ENCODE peak calls at places on chromosomes 13 and 19, in six cellular contexts. O is IMR-90, U is GM12878, L is A549, V is K562, Q is HepG2. B is an unnamed sample.

GRCh38 chr13:38804536-38804935 is 117.7 kb downstream of the FREM2 start:
- DNase-seq in L (no peak), V (no peak), U (no peak), Q (no peak), O (no peak), B (no peak)

GRCh38 chr13:41674246-41674645 is 216.9 kb downstream of the RGCC start:
- DNase-seq in O (no peak), Q (no peak), L (no peak), V (no peak), U (no peak), B (no peak)

GRCh38 chr13:105798541-105798940 is 736.9 kb downstream of the EFNB2 start:
- DNase-seq in O (no peak), Q (no peak), U (no peak), L (no peak), V (no peak), B (no peak)

GRCh38 chr19:6059996-6060599 is 50.2 kb downstream of the RFX2 start:
- DNase-seq in U (no peak), Q (no peak), L (no peak), O (no peak), V (no peak), B (no peak)

GRCh38 chr19:41882568-41883462 is at the start of gene ARHGEF1:
- DNase-seq in O (no peak), L (peak), U (no peak), V (peak), Q (no peak), B (no peak)

GRCh38 chr19:48403606-48404005 is 10.1 kb downstream of the GRIN2D start:
- DNase-seq in Q (peak), V (peak), U (no peak), L (no peak), O (peak), B (peak)

GRCh38 chr13:45490068-45490467 is 25.3 kb downstream of the COG3 start:
- DNase-seq in Q (peak), U (no peak), O (no peak), V (no peak), L (no peak), B (no peak)

GRCh38 chr13:40058757-40059236 is 403.3 kb downstream of the COG6 start:
- DNase-seq in L (no peak), O (no peak), Q (no peak), U (peak), V (no peak), B (no peak)

GRCh38 chr19:39145180-39145953 is 19.8 kb downstream of the PAK4 start:
- DNase-seq in V (no peak), Q (peak), L (no peak), O (no peak), U (no peak), B (no peak)

GRCh38 chr13:89796196-89796595 is 1551.3 kb upstream of the MIR17HG start:
- DNase-seq in O (no peak), U (no peak), V (peak), L (no peak), Q (no peak), B (no peak)

GRCh38 chr13:26722321-26722720 is 38.3 kb downstream of the GPR12 start:
- DNase-seq in O (no peak), Q (no peak), U (no peak), V (no peak), L (no peak), B (no peak)

GRCh38 chr13:71021810-71022422 is 845.1 kb downstream of the DACH1 start:
- DNase-seq in U (no peak), Q (no peak), L (no peak), O (no peak), V (no peak), B (no peak)

GRCh38 chr13:45205124-45205523 is 4.3 kb upstream of the KCTD4 start:
- DNase-seq in O (no peak), V (no peak), U (no peak), Q (no peak), L (no peak), B (no peak)

GRCh38 chr19:46866407-46867132 is 5.8 kb downstream of the ARHGAP35 start:
- DNase-seq in Q (peak), U (no peak), V (no peak), L (peak), O (no peak), B (no peak)

GRCh38 chr13:25744176-25744575 is 307.6 kb downstream of the SHISA2 start:
- DNase-seq in L (no peak), Q (no peak), O (no peak), V (no peak), U (no peak), B (no peak)

GRCh38 chr13:34931572-34931971 is 10.5 kb upstream of the NBEA start:
- DNase-seq in U (no peak), O (peak), Q (peak), L (no peak), V (no peak), B (no peak)

GRCh38 chr13:44932850-44933251 is 56.4 kb downstream of the NUFIP1 start:
- DNase-seq in L (no peak), V (no peak), Q (no peak), O (peak), U (no peak), B (no peak)

GRCh38 chr19:33216198-33216830 is 9.3 kb downstream of the SLC7A10 start:
- DNase-seq in O (no peak), Q (no peak), V (no peak), U (no peak), L (no peak), B (no peak)

GRCh38 chr13:42883142-42883541 is 101.8 kb downstream of the FAM216B start:
- DNase-seq in L (no peak), Q (no peak), V (no peak), O (no peak), U (no peak), B (no peak)

GRCh38 chr13:42354246-42355117 is 82.5 kb downstream of the AKAP11 start:
- DNase-seq in V (no peak), O (peak), Q (no peak), U (peak), L (no peak), B (no peak)

GRCh38 chr19:7013678-7014077 is 7.6 kb downstream of the MBD3L2B start:
- DNase-seq in O (no peak), L (no peak), V (no peak), Q (no peak), U (peak), B (no peak)

GRCh38 chr19:29672933-29673336 is 7.7 kb downstream of the PLEKHF1 start:
- DNase-seq in L (no peak), Q (no peak), O (no peak), V (no peak), U (peak), B (no peak)

GRCh38 chr13:102033316-102033715 is 368.5 kb downstream of the FGF14 start:
- DNase-seq in O (no peak), U (no peak), Q (no peak), L (no peak), V (no peak), B (no peak)

DNA sequence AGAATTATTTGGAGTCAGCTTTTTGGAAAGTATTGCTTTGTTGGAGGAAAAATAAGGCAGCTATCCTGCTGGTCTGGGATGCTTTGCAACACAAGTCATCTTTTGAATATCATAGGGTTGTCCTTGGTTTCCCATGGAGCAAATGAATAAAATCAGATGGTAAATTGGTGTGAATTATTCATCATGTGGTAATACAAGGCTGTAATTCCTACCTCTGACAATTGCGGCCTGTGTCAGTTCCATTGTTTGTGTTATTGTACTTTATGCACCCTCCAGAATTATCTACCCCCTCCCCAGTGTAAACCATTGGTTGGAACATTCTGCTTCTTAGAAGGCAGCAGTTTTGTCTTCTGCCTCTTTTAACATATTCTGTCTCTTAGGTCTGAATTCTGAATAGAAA is 46.2 kb downstream of the RNASEH2B start:
- DNase-seq in U (no peak), Q (no peak), L (no peak), V (no peak), O (no peak), B (no peak)
- TF ChIP-seq BHLHE40 in U (no peak), Q (no peak), L (no peak), V (no peak), O (no peak), B (no peak)

DNA sequence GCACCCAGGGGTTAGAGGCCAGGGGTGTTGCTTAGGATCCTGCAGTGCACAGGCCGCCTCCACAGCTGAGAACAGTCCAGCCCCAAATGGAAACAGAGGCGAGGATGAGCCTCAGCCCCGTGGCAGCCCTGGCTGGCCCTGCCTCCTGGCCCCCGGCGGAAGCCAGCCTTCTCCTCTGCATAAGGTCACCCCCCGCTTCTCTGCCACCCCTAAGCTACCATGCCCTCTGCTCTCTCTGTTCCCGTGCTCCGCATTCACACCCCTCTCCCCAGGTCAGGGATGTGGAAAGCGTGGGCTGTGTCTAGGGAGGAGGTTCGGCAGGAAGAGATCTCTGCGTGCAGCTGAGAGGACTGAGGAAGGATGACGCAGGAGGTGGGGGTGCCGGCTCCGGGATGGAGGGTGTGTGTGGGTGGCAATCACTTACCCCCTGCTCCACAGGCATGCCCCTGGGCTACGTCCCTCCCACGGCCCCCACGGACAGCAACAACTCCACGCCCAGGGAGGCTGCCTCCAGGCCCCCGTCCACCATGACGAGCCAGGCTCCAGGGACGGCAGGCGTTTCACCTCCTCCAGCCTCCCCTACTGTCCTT is 6.0 kb downstream of the SSC5D start:
- DNase-seq in Q (no peak), U (no peak), O (peak), L (no peak), V (peak), B (no peak)
- TF ChIP-seq BHLHE40 in Q (no peak), U (no peak), O (peak), L (no peak), V (no peak), B (no peak)

DNA sequence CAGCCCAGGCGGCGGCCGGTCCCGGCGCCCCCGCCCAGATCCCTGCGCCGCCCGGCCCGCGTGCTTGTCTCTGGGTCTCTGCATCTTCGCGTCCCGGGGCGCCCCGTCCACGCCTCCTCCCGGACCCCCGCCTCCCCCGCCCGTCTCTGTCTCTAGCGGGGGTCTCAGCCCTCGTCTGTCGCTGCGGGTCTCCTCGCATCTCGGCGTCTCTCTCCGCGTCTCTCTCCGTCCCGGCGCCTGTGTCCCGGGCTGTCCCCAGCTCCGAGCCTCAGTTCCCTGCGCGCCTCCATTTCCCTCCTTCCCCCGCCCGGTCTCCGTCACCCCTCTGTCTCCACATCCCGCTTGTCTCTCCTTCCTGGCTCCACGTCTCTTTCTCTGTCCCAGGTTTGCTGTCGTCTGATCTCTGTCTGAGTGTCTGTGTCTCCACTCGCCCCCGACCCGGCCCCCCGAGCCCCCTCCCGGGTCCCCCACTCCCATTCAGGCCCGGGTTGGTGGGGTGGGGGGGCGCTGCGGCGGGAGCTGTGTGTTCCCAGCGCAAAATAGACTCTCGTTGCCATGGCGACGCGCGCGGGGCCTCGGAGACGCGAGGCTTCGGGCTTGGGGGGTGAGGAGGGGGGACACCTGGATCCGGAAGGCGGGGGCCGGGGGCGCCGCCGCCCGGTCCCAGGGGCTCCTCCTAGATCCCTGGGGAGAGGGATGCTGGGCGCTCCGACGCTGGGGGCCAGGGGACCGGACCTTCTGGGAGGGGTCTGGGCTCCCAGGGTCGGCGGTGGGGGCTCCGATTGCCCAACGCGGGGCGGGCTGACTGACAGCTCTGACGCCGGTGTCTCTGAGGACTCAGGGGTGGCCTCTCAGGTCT is 8.7 kb upstream of the SHISA7 start:
- DNase-seq in V (peak), U (no peak), L (no peak), O (no peak), Q (no peak), B (no peak)
- TF ChIP-seq BHLHE40 in V (no peak), U (no peak), L (no peak), O (no peak), Q (no peak), B (no peak)

GRCh38 chr13:107452833-107453232 is 762.5 kb downstream of the LIG4 start:
- DNase-seq in O (no peak), Q (no peak), L (no peak), U (no peak), V (no peak), B (no peak)

GRCh38 chr13:107459430-107459829 is 755.9 kb downstream of the LIG4 start:
- DNase-seq in Q (no peak), U (no peak), O (peak), V (no peak), L (no peak), B (no peak)

GRCh38 chr13:107458269-107458668 is 757.1 kb downstream of the LIG4 start:
- DNase-seq in U (no peak), V (no peak), L (no peak), Q (no peak), O (no peak), B (no peak)

GRCh38 chr13:107457686-107458085 is 757.6 kb downstream of the LIG4 start:
- DNase-seq in U (no peak), L (no peak), Q (no peak), O (no peak), V (no peak), B (no peak)

DNA sequence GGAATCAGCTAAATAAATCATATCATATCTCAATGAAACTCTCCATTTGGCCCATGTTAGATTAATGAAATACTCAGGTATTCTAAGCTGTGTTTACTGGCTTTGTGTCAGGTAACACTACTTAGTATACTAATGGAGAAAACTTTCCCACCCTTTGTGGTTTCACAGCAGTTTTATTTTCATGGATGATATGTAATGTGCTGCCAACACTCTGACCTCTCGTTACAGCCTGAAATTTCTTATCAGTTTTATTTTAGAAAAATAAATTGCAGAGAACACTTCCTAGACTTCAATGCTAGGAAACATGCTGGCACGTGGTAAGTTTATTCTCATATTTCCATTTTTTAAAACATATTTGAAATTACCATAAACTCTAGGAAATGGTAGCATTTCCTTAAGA is 758.9 kb downstream of the LIG4 start:
- DNase-seq in Q (no peak), V (no peak), O (no peak), U (no peak), L (no peak), B (no peak)
- TF ChIP-seq BHLHE40 in Q (no peak), V (no peak), O (no peak), U (no peak), L (no peak), B (no peak)

DNA sequence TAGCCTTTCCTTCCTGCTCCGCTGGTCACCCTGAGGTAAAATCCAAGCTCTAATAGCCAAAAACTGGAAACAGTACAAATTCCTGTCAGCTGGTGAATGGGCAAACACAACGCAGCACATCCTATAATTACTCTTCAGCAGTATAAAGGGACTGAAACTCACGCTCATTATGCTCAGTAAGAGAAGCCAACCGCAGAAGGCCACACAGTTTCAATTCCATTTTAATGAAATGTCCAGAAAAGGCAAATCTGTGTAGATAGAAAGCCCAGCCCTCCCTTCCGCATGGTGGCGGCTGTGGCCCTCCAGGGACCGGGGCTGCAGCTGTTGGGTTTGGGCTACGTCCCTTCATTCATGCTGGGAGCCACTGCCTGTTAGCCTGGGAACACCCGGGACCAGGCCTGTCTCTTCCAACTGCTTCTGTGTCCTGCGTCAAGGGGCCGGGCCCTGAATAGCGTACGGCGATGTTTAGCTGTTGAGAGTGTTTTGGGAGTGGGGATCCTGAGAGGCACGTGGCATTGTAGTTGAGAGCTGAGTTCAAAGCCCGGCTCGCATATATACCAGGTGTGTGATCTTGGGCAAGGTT is 23.5 kb downstream of the NKPD1 start:
- DNase-seq in U (peak), L (no peak), O (no peak), Q (no peak), V (no peak), B (no peak)
- TF ChIP-seq BHLHE40 in U (peak), L (no peak), O (no peak), Q (no peak), V (no peak), B (no peak)

DNA sequence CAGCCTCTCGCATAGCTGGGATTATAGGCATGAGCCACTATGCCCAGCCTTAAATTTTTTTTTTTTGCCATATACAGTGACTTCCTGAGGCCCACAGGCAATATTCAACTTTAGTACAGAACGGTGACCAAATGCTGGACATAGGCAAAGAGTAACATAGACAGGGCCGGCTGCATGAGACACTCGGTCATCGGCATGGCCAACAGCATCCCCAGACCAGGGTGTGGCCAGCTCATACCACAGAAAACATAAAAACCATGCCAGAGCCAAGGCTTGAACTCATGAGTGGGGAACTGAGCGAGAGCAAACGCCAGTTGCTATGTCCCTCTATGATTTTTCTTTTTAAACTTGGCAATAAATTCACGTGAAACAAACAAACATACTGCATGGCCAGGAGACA is 17.0 kb downstream of the KANK2 start:
- DNase-seq in V (no peak), Q (no peak), L (no peak), O (no peak), U (no peak), B (no peak)
- TF ChIP-seq BHLHE40 in V (no peak), Q (no peak), L (no peak), O (no peak), U (no peak), B (no peak)

GRCh38 chr13:24684600-24684998 is 4.4 kb downstream of the ATP12A start:
- DNase-seq in U (no peak), V (no peak), Q (no peak), L (no peak), O (no peak), B (no peak)
- TF ChIP-seq BHLHE40 in U (peak), V (no peak), Q (no peak), L (no peak), O (no peak), B (no peak)

DNA sequence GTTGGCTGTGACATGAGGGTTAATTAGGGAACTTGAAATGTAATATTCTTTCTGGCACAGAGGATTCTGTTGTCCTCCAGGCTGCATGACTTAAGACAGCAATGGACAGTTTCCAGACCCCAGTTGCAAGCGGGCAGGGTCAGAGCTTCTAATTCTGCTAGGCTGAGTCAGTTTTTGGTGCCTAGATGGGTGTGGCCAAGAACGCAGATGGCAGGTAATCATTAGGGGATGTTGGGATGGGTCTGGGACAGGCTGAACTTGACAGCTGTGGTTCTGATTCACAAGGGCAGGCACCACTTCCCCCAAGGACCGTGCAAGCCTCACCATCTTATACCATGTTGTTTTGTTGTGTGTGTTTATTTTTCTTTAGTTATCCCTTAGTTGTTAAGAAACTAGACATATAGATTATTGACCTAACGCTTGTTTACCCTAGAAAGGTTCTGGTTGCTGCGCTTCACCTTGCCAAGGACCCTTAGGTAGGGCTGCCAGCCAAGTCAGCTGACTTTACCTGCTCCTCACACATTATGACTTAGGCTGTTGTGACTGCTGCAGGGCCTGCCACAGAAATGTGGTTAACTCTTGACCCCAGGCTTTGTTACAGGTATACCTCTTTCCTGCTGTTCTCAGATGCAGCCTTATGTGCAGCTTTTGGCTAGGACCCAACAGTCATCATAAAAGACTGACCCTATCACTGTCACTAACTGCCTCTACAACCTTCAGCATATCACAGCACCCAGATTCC is 117.7 kb upstream of the KLF12 start:
- DNase-seq in V (no peak), O (no peak), U (no peak), L (no peak), Q (no peak), B (no peak)
- TF ChIP-seq BHLHE40 in V (no peak), O (no peak), U (no peak), L (no peak), Q (no peak), B (no peak)